ENCODE peak calls at places on chromosome 1, in five cellular contexts. D is lower lobe of right lung; O is NCI-H1092; U is CD4-positive, alpha-beta memory T cell; H is NT2/D1. F is an unnamed sample.

GRCh38 chr1:171134194-171134924 is 43.7 kb downstream of the FMO3 start:
- DNase-seq in U (no peak), H (no peak), D (no peak), O (no peak), F (no peak)

GRCh38 chr1:200925821-200926220 is 31.1 kb downstream of the INAVA start:
- DNase-seq in D (no peak), O (no peak), H (no peak), U (no peak), F (no peak)

GRCh38 chr1:200211157-200211556 is 183.6 kb downstream of the NR5A2 start:
- DNase-seq in O (no peak), H (no peak), D (no peak), U (no peak), F (no peak)

GRCh38 chr1:183023146-183023600 is at the start of gene LAMC1:
- DNase-seq in D (peak; percentile 70), H (peak; percentile 96), U (no peak), O (peak; percentile 59), F (peak; percentile 93)

GRCh38 chr1:43512681-43513080 is 18.0 kb upstream of the PTPRF start:
- DNase-seq in H (no peak), O (no peak), U (no peak), D (no peak), F (no peak)

GRCh38 chr1:32063261-32063681 is 9.5 kb upstream of the TMEM39B start:
- DNase-seq in U (peak; percentile 34), D (no peak), O (no peak), H (no peak), F (no peak)

GRCh38 chr1:219296430-219296850 is 122.8 kb downstream of the LYPLAL1 start:
- DNase-seq in O (peak; percentile 91), U (no peak), D (no peak), H (no peak), F (no peak)

GRCh38 chr1:24095140-24095859 is 16.6 kb downstream of the MYOM3 start:
- DNase-seq in H (no peak), D (peak; percentile 10), U (no peak), O (no peak), F (peak; percentile 5)

GRCh38 chr1:33893147-33893830 is 29.4 kb downstream of the HMGB4 start:
- DNase-seq in O (no peak), H (peak; percentile 11), D (no peak), U (no peak), F (no peak)

GRCh38 chr1:1527092-1527816 is 13.2 kb downstream of the TMEM240 start:
- DNase-seq in H (no peak), D (no peak), O (no peak), U (no peak), F (no peak)

GRCh38 chr1:59013276-59013927 is 229.6 kb upstream of the JUN start:
- DNase-seq in D (no peak), U (no peak), O (no peak), H (peak; percentile 87), F (peak; percentile 82)

GRCh38 chr1:186915555-186915954 is 86.8 kb downstream of the PLA2G4A start:
- DNase-seq in H (no peak), O (no peak), U (no peak), D (no peak), F (no peak)

GRCh38 chr1:47711848-47712492 is 274.1 kb downstream of the FOXD2 start:
- DNase-seq in U (no peak), O (no peak), D (no peak), H (no peak), F (no peak)

GRCh38 chr1:164155337-164155850 is 403.6 kb upstream of the PBX1 start:
- DNase-seq in O (no peak), D (no peak), U (no peak), H (no peak), F (no peak)

GRCh38 chr1:208951908-208952307 is 631.6 kb upstream of the CAMK1G start:
- DNase-seq in U (no peak), H (no peak), O (peak; percentile 89), D (no peak), F (no peak)

GRCh38 chr1:212254853-212255363 is 30.3 kb upstream of the PPP2R5A start:
- DNase-seq in H (no peak), O (no peak), D (no peak), U (peak; percentile 37), F (no peak)

GRCh38 chr1:64866689-64867088 is 99.7 kb downstream of the JAK1 start:
- DNase-seq in U (no peak), H (no peak), D (no peak), O (no peak), F (no peak)

GRCh38 chr1:15243275-15244043 is 3.6 kb upstream of the FHAD1 start:
- DNase-seq in U (no peak), D (no peak), O (no peak), H (no peak), F (no peak)

GRCh38 chr1:34460193-34460592 is 283.5 kb downstream of the C1orf94 start:
- DNase-seq in D (peak; percentile 51), H (peak; percentile 55), O (peak; percentile 11), U (peak; percentile 15), F (no peak)

GRCh38 chr1:1171551-1172340 is 1.9 kb upstream of the TTLL10 start:
- DNase-seq in O (no peak), D (no peak), H (no peak), U (no peak), F (peak; percentile 72)